ENCODE peak calls at places on chromosomes 11 and 22, in eight cellular contexts. B is lower lobe of right lung, T is pancreas, I is sigmoid colon, F is spleen, Y is tibial nerve, N is adrenal gland, G is GM12878. O is an unnamed sample. For H3K4me1 and H3K36me3, the result is how much of the 10 kb centered on the place peaks cover.

GRCh38 chr11:698493-699115 is 3.0 kb downstream of the TMEM80 start:
- DNase-seq in B (no peak), Y (no peak), T (no peak), F (no peak), I (no peak), G (no peak), N (no peak), O (no peak)

GRCh38 chr11:31967404-31967950 is 123.4 kb upstream of the RCN1 start:
- DNase-seq in G (no peak), I (no peak), F (no peak), N (no peak), B (no peak), T (no peak), Y (no peak), O (no peak)

GRCh38 chr11:19087658-19088057 is 27.1 kb upstream of the MRGPRX2 start:
- DNase-seq in I (no peak), N (no peak), G (no peak), B (no peak), F (no peak), T (no peak), Y (no peak), O (no peak)

GRCh38 chr11:76208829-76209670 is 2.7 kb upstream of the WNT11 start:
- DNase-seq in T (peak), N (peak), I (peak), F (peak), B (peak), Y (peak), G (no peak), O (peak)

GRCh38 chr11:108559340-108559739 is 34.2 kb downstream of the EXPH5 start:
- DNase-seq in Y (no peak), I (no peak), T (no peak), G (no peak), B (no peak), N (no peak), F (no peak), O (no peak)

GRCh38 chr11:111694851-111695250 is 71.3 kb downstream of the PPP2R1B start:
- DNase-seq in F (no peak), Y (no peak), B (no peak), T (no peak), I (no peak), N (peak), G (no peak), O (no peak)

GRCh38 chr11:113249491-113249763 is 65.0 kb upstream of the TTC12 start:
- DNase-seq in F (no peak), T (no peak), I (no peak), Y (no peak), G (no peak), B (no peak), N (no peak), O (no peak)

GRCh38 chr11:103488021-103488420 is 378.8 kb downstream of the DYNC2H1 start:
- DNase-seq in Y (no peak), N (no peak), G (no peak), F (no peak), T (no peak), B (no peak), I (no peak), O (no peak)

GRCh38 chr22:43994006-43994405 is 30.1 kb upstream of the PARVB start:
- DNase-seq in F (peak), I (peak), G (no peak), N (peak), T (no peak), B (peak), Y (no peak), O (no peak)

GRCh38 chr11:130192845-130193267 is 33.3 kb downstream of the ST14 start:
- DNase-seq in F (no peak), Y (no peak), N (peak), B (peak), G (no peak), I (no peak), T (no peak), O (peak)

GRCh38 chr11:8937159-8937558 is 4.4 kb upstream of the C11orf16 start:
- DNase-seq in I (no peak), Y (no peak), B (no peak), T (no peak), N (no peak), F (no peak), G (no peak), O (no peak)

GRCh38 chr11:125701858-125702621 is 21.4 kb upstream of the ACRV1 start:
- DNase-seq in F (no peak), B (no peak), G (no peak), I (no peak), Y (no peak), N (no peak), T (no peak), O (no peak)

GRCh38 chr11:96000064-96000463 is 76.2 kb upstream of the MTMR2 start:
- DNase-seq in I (no peak), B (no peak), T (no peak), Y (no peak), G (no peak), N (no peak), F (no peak), O (no peak)

GRCh38 chr11:35714882-35715612 is 52.5 kb downstream of the TRIM44 start:
- DNase-seq in Y (no peak), T (no peak), N (no peak), B (no peak), F (no peak), G (peak), I (no peak), O (no peak)

GRCh38 chr22:26746311-26746710 is 88.9 kb downstream of the MIAT start:
- DNase-seq in T (no peak), G (no peak), I (no peak), Y (no peak), N (no peak), F (no peak), B (no peak), O (no peak)
- H3K27ac ChIP-seq in T (no peak), G (no peak), I (no peak), Y (no peak), N (no peak), F (no peak), B (no peak), O (no peak)

DNA sequence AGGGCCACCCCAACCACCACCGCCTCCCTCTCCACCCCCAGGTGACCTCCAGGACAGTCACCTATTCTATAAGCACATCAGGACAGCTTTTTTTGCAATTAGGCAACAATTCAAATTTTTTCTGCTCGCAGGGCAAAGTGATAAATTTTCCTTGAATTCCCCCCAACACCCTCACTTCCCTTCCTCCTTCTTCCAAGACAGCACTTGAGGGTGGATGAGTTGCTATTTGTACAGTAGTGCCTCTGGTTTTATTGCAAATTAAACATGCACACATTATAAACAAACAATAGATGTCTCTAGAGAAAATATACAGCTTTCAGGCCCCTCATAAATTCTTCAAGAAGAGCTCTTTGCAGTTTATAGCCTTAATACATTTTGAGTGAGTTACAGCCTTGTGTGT is 80.9 kb upstream of the USP47 start:
- DNase-seq in T (no peak), G (no peak), N (no peak), B (no peak), I (no peak), Y (no peak), F (no peak), O (no peak)
- H3K4me1 ChIP-seq in T (under half), G (under half), N (under half), B (under half), I (under half), Y (under half), F (under half), O (under half)

DNA sequence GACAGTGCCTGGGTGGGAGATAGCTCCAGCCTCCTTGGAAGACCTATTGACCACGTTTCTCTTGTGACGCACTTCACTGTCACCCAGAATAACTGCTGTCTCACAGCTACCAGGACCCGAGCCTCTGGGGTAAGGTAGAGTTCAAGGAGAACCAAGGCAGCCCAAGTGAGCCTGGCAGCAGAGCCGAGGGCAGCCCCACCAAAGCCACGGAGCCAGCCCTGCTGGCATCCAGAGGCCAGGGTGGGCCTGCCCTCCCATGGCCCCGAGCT is 32.8 kb downstream of the RSPH14 start:
- DNase-seq in I (no peak), B (no peak), Y (no peak), G (no peak), N (peak), T (no peak), F (no peak), O (no peak)
- H3K36me3 ChIP-seq in I (under half), B (under half), Y (under half), G (under half), N (under half), T (under half), F (under half), O (under half)

DNA sequence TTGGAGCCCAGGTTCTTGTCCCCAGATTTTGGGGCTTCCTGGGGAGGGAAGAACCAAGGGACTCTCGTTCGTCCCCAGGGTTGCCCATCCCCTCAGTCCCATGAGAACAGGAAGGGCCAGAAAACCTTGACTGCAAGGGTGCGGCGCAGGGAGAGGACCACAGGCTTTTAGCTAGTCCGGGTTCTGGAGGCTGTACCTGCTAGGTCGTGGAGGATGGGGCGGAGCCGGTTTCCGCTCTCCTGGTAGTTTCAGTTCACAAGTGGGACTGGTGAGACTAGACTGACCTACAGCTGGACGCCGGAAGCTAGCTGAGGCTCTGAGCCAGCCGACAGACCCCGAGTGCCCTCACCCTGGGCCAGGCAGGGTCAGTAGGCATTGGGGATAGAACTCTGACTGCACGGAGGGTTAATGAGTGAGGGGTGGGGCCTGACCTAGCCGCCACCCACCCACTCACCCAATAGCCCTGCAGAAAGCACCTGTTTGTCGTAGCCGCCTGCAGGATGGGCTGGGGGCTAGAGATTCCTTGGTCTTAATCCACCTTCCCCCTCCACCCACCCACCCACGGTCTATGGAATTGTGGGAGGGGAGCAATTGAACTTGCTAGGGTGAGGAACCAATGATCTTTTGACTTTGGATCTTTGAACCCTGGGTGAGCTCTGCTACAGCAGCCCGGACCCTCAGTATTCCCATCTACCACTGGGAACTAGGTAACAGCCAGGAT is 1.5 kb downstream of the MAFF start:
- DNase-seq in F (peak), T (peak), N (peak), Y (no peak), B (peak), G (no peak), I (peak), O (peak)
- H3K27ac ChIP-seq in F (peak), T (peak), N (peak), Y (peak), B (peak), G (peak), I (peak), O (peak)

DNA sequence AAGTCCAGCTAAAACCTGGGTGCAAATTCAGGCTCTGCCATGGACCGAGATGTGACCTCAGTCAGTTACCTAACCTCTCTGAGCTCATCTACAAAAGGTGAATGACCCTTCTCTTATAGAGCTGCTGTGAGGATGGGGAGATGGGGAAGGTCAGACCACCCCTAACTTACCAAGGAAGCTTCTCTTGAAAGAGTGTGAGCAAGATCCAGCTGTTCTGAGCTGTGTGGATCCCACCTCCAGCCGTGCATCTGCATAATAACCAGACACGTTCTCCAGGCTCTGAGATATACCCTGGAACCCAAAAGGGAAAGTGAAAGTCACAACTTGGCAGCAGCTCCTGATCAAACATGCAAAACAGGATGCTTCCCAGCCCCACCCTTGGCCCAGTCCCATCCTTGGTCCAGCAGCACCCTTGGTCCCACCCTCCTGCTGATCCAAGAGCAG is at the start of gene APOL3:
- DNase-seq in I (peak), G (peak), Y (peak), B (peak), F (peak), N (peak), T (no peak), O (no peak)
- H3K4me1 ChIP-seq in I (under half), G (half or more), Y (half or more), B (half or more), F (half or more), N (under half), T (under half), O (half or more)

GRCh38 chr11:65912840-65913239 is 6.0 kb downstream of the C11orf68 start:
- DNase-seq in N (no peak), B (no peak), I (no peak), F (no peak), Y (no peak), G (no peak), T (no peak), O (no peak)
- H3K36me3 ChIP-seq in N (under half), B (under half), I (under half), F (under half), Y (under half), G (under half), T (under half), O (under half)

GRCh38 chr22:28923826-28924732 is 40.7 kb downstream of the ZNRF3 start:
- DNase-seq in N (peak), F (no peak), T (peak), B (peak), Y (no peak), I (no peak), G (no peak), O (peak)
- H3K27ac ChIP-seq in N (peak), F (no peak), T (peak), B (no peak), Y (peak), I (no peak), G (no peak), O (no peak)

DNA sequence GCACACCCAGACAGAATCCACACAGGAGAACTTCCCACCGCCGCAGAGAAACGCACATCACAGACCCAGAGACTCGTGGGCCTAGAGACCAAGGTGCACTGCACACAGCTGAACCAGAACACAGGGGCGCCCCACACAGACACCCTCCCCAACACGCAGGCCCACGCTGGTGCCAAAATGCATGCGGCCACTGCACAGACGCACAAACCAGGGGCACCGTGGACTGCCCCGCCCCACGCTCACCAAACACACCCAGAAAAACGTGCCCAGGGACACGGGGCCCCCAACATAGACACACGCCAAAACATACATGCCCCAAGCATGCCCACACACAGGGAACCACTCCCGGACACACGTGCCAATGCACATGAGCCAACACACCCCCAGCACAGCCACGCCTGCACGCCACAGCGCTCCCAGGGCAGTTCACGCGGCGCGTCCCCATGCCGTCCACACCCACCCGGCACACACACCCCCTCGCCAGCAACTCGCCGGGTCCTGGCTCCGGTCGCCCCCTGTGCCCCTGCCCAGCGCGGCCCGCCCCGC is 7.8 kb downstream of the ELFN2 start:
- DNase-seq in F (no peak), G (no peak), T (no peak), Y (no peak), I (no peak), N (no peak), B (no peak), O (no peak)
- H3K4me1 ChIP-seq in F (under half), G (under half), T (under half), Y (under half), I (under half), N (under half), B (under half), O (under half)